ENCODE peak calls at places on chromosomes 11 and 22, in eight cellular contexts. N, K, O, U, R, J, E and Y are unnamed samples.

GRCh38 chr11:83945953-83946352 is 659.8 kb upstream of the CCDC90B start:
- DNase-seq in R (no peak), J (no peak), K (no peak), O (no peak), N (no peak), U (no peak), E (no peak), Y (no peak)

GRCh38 chr22:32444068-32444467 is 20.2 kb downstream of the BPIFC start:
- DNase-seq in E (no peak), U (no peak), O (no peak), R (no peak), J (no peak), K (peak; percentile 51), N (peak; percentile 14), Y (no peak)

GRCh38 chr22:36351921-36352774 is 35.6 kb downstream of the MYH9 start:
- DNase-seq in R (no peak), K (no peak), O (no peak), J (no peak), E (no peak), U (peak; percentile 59), N (no peak), Y (no peak)

GRCh38 chr22:50455201-50455600 is 19.6 kb downstream of the SBF1 start:
- DNase-seq in U (no peak), E (no peak), R (no peak), N (no peak), J (no peak), K (no peak), O (no peak), Y (no peak)

GRCh38 chr11:46635557-46636139 is 18.3 kb downstream of the ATG13 start:
- DNase-seq in O (no peak), J (no peak), N (no peak), R (no peak), K (no peak), U (no peak), E (no peak), Y (no peak)

GRCh38 chr11:105181100-105181499 is 41.5 kb upstream of the CARD18 start:
- DNase-seq in U (peak; percentile 78), K (no peak), E (no peak), R (no peak), N (no peak), J (no peak), O (no peak), Y (peak; percentile 6)

GRCh38 chr11:57205046-57205671 is 23.4 kb downstream of the LRRC55 start:
- DNase-seq in E (no peak), U (peak; percentile 49), O (no peak), R (no peak), K (no peak), J (no peak), N (no peak), Y (peak; percentile 30)

GRCh38 chr11:12207384-12208150 is 97.2 kb downstream of the MICAL2 start:
- DNase-seq in E (no peak), R (no peak), O (no peak), N (no peak), J (no peak), U (peak; percentile 87), K (peak; percentile 70), Y (no peak)

GRCh38 chr22:19844423-19845368 is 10.0 kb downstream of the GNB1L start:
- DNase-seq in N (no peak), O (peak; percentile 91), U (peak; percentile 56), R (no peak), J (peak; percentile 68), E (peak; percentile 59), K (peak; percentile 16), Y (peak; percentile 29)

GRCh38 chr22:47369431-47370015 is 607.1 kb downstream of the TBC1D22A start:
- DNase-seq in E (no peak), J (no peak), O (no peak), K (no peak), R (no peak), N (peak; percentile 6), U (no peak), Y (no peak)

GRCh38 chr22:28231423-28231822 is 312.4 kb upstream of the PITPNB start:
- DNase-seq in O (no peak), E (no peak), J (no peak), N (no peak), K (no peak), R (no peak), U (peak; percentile 83), Y (no peak)

GRCh38 chr11:62171261-62171723 is 18.7 kb upstream of the SCGB1D1 start:
- DNase-seq in K (peak; percentile 99), U (peak; percentile 56), R (peak; percentile 7), O (peak; percentile 84), J (peak; percentile 58), N (peak; percentile 96), E (peak; percentile 82), Y (peak; percentile 89)

GRCh38 chr11:134901536-134901935 is 489.5 kb upstream of the B3GAT1 start:
- DNase-seq in U (no peak), K (no peak), J (no peak), N (no peak), O (no peak), R (no peak), E (no peak), Y (no peak)
- H3K4me1 ChIP-seq in U (no peaks in the 10 kb centered on the region), K (no peaks in the 10 kb centered on the region), J (no peaks in the 10 kb centered on the region), N (no peaks in the 10 kb centered on the region), O (no peaks in the 10 kb centered on the region), R (no peaks in the 10 kb centered on the region), E (peaks cover 3% of the 10 kb centered on the region), Y (no peaks in the 10 kb centered on the region)

DNA sequence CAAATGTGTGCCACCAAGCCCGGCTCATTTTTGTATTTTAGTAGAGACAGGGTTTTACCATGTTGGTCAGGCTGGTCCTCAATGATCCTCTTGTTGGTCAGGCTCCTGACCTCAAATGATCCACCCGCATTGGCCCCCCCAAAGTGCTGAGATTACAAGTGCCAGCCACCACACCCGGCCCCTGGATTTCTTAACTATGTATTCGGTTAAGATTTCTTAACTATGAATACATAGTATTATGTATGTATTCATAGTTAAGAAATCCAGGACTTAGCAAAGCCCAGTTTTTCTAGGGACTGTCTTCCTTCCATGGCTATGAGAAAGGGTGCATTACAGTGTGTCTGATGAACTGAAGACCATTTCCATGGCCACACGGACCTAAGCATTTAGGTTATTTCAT is 1.7 kb downstream of the C11orf91 start:
- DNase-seq in N (no peak), K (no peak), U (no peak), E (no peak), J (no peak), O (no peak), R (no peak), Y (no peak)
- H3K4me1 ChIP-seq in N (peaks cover 17% of the 10 kb centered on the region), K (peaks cover 24% of the 10 kb centered on the region), U (peaks cover 24% of the 10 kb centered on the region), E (peaks cover 21% of the 10 kb centered on the region), J (peaks cover 50% of the 10 kb centered on the region), O (no peaks in the 10 kb centered on the region), R (peaks cover 12% of the 10 kb centered on the region), Y (peaks cover 23% of the 10 kb centered on the region)

GRCh38 chr11:14444441-14445189 is 55.0 kb downstream of the COPB1 start:
- DNase-seq in O (no peak), K (no peak), E (no peak), R (no peak), J (no peak), U (no peak), N (no peak), Y (no peak)
- H3K4me1 ChIP-seq in O (peaks cover 5% of the 10 kb centered on the region), K (no peaks in the 10 kb centered on the region), E (no peaks in the 10 kb centered on the region), R (no peaks in the 10 kb centered on the region), J (peaks cover 12% of the 10 kb centered on the region), U (peaks cover 6% of the 10 kb centered on the region), N (no peaks in the 10 kb centered on the region), Y (peaks cover 12% of the 10 kb centered on the region)

GRCh38 chr11:22082788-22083187 is 110.1 kb upstream of the ANO5 start:
- DNase-seq in O (no peak), R (no peak), J (no peak), E (no peak), U (no peak), N (no peak), K (no peak), Y (no peak)
- H3K4me1 ChIP-seq in O (peaks cover 4% of the 10 kb centered on the region), R (no peaks in the 10 kb centered on the region), J (peaks cover 10% of the 10 kb centered on the region), E (no peaks in the 10 kb centered on the region), U (no peaks in the 10 kb centered on the region), N (no peaks in the 10 kb centered on the region), K (no peaks in the 10 kb centered on the region), Y (no peaks in the 10 kb centered on the region)

DNA sequence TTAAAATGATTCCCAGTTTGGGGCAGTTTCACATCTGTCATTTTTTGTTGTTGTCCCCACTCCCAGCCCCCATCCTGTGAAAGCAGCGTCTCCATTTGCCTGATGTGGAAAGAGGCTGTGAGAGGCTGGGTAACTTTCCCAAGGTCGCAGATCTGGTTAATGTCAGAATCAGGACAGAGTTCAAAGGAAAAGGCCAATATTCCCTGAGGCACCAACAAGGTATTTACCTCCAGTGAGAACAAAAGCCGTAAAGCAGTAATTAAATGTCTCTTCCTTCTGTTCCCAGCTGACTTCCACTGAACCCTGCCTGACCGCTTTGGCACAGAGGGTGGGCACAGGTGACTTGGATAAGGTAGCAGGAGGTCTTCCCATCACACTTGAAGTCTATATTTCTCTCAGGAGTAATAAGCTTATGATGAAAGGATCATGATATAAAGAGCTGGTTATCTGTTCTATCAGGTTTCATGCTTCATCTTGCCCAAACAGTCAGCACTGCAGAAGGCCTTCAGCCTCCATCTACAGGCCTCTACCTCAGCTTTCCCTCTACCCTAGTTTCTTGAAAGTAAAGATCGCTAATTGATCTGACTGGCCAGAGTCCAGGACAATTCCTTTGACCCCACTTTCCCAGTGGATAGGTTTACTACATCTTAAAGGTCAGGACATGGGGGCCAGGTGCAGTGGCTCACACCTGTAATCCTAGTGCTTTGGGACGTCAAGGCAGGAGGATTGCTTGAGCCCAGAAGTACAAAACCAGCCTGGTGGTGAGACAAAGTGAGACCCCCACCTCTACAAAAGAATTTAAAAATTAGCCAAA is 9.4 kb downstream of the C11orf91 start:
- DNase-seq in N (no peak), O (no peak), R (no peak), U (no peak), E (no peak), K (peak; percentile 56), J (no peak), Y (no peak)
- H3K4me1 ChIP-seq in N (peaks cover 18% of the 10 kb centered on the region), O (no peaks in the 10 kb centered on the region), R (no peaks in the 10 kb centered on the region), U (peaks cover 37% of the 10 kb centered on the region), E (peaks cover 24% of the 10 kb centered on the region), K (peaks cover 27% of the 10 kb centered on the region), J (peaks cover 29% of the 10 kb centered on the region), Y (peaks cover 40% of the 10 kb centered on the region)

GRCh38 chr22:43317252-43317651 is 25.9 kb downstream of the SCUBE1 start:
- DNase-seq in O (no peak), K (no peak), E (no peak), J (no peak), N (no peak), U (no peak), R (no peak), Y (no peak)

GRCh38 chr22:43315687-43316217 is 27.4 kb downstream of the SCUBE1 start:
- DNase-seq in E (no peak), O (no peak), U (no peak), K (no peak), N (no peak), R (no peak), J (no peak), Y (no peak)

GRCh38 chr22:43312608-43313007 is 30.6 kb downstream of the SCUBE1 start:
- DNase-seq in J (no peak), E (no peak), K (no peak), N (no peak), O (no peak), R (no peak), U (no peak), Y (peak; percentile 51)

GRCh38 chr22:43313497-43314474 is 29.4 kb downstream of the SCUBE1 start:
- DNase-seq in K (no peak), U (no peak), O (no peak), E (no peak), N (peak; percentile 62), R (no peak), J (peak; percentile 76), Y (peak; percentile 64)

GRCh38 chr22:43314611-43315010 is 28.6 kb downstream of the SCUBE1 start:
- DNase-seq in R (no peak), J (no peak), N (no peak), U (no peak), O (no peak), E (no peak), K (no peak), Y (no peak)
- H3K4me1 ChIP-seq in R (no peaks in the 10 kb centered on the region), J (no peaks in the 10 kb centered on the region), N (no peaks in the 10 kb centered on the region), U (no peaks in the 10 kb centered on the region), O (no peaks in the 10 kb centered on the region), E (peaks cover 5% of the 10 kb centered on the region), K (no peaks in the 10 kb centered on the region), Y (peaks cover 14% of the 10 kb centered on the region)